ENCODE peak calls at places on chromosomes 3 and 15, in six cellular contexts. G is fibroblast of lung; Y is HFF-Myc; I is spleen; A is CD8-positive, alpha-beta memory T cell; Z is ovary. S is an unnamed sample.

GRCh38 chr3:14124223-14124614 is 451 bp downstream of the CHCHD4 start:
- DNase-seq in G (no peak), Y (no peak), I (peak), A (peak), Z (peak), S (peak)

GRCh38 chr3:124587053-124587408 is 143.2 kb upstream of the UMPS start:
- DNase-seq in G (peak), Y (no peak), I (no peak), A (no peak), Z (no peak), S (no peak)

GRCh38 chr15:62932436-62932835 is 110.1 kb upstream of the TPM1 start:
- DNase-seq in G (peak), Y (peak), I (no peak), A (no peak), Z (no peak), S (no peak)

GRCh38 chr3:110968076-110968475 is 103.5 kb upstream of the NECTIN3 start:
- DNase-seq in G (no peak), Y (no peak), I (no peak), A (no peak), Z (no peak), S (no peak)

GRCh38 chr3:2765002-2765579 is 345.1 kb downstream of the IL5RA start:
- DNase-seq in G (no peak), Y (no peak), I (no peak), A (no peak), Z (no peak), S (no peak)

GRCh38 chr3:174409085-174409743 is 449.9 kb upstream of the NAALADL2 start:
- DNase-seq in G (no peak), Y (no peak), I (no peak), A (no peak), Z (no peak), S (no peak)

GRCh38 chr3:169189486-169189885 is 474.0 kb downstream of the MECOM start:
- DNase-seq in G (no peak), Y (no peak), I (no peak), A (no peak), Z (no peak), S (no peak)

GRCh38 chr3:190036631-190037030 is 84.1 kb downstream of the P3H2 start:
- DNase-seq in G (peak), Y (no peak), I (no peak), A (no peak), Z (no peak), S (no peak)

GRCh38 chr3:126568776-126569342 is 10.1 kb upstream of the C3orf22 start:
- DNase-seq in G (no peak), Y (no peak), I (no peak), A (no peak), Z (no peak), S (no peak)

GRCh38 chr3:126349071-126349470 is 8.1 kb downstream of the KLF15 start:
- DNase-seq in G (no peak), Y (no peak), I (peak), A (no peak), Z (peak), S (peak)

GRCh38 chr15:82999905-83000671 is 11.4 kb downstream of the C15orf40 start:
- DNase-seq in G (peak), Y (peak), I (no peak), A (no peak), Z (no peak), S (no peak)

GRCh38 chr3:107690522-107691138 is 167.9 kb downstream of the BBX start:
- DNase-seq in G (peak), Y (no peak), I (no peak), A (no peak), Z (no peak), S (no peak)

GRCh38 chr3:113441051-113441770 is at the start of gene CFAP44:
- DNase-seq in G (peak), Y (peak), I (peak), A (peak), Z (peak), S (peak)

GRCh38 chr15:65646486-65646885 is 24.7 kb downstream of the SLC24A1 start:
- DNase-seq in G (peak), Y (no peak), I (no peak), A (no peak), Z (no peak), S (no peak)

GRCh38 chr15:88619796-88620195 is 1.3 kb upstream of the AEN start:
- DNase-seq in G (no peak), Y (no peak), I (no peak), A (no peak), Z (no peak), S (no peak)

GRCh38 chr15:33473005-33473404 is 162.2 kb downstream of the RYR3 start:
- DNase-seq in G (no peak), Y (no peak), I (no peak), A (no peak), Z (no peak), S (no peak)

GRCh38 chr3:172341482-172342059 is 106.7 kb downstream of the GHSR start:
- DNase-seq in G (peak), Y (peak), I (no peak), A (no peak), Z (no peak), S (no peak)

GRCh38 chr15:97904196-97904572 is 56.3 kb upstream of the ARRDC4 start:
- DNase-seq in G (peak), Y (peak), I (peak), A (no peak), Z (peak), S (peak)

GRCh38 chr15:31321418-31321817 is 5.2 kb upstream of the KLF13 start:
- DNase-seq in G (no peak), Y (no peak), I (no peak), A (no peak), Z (no peak), S (no peak)

GRCh38 chr15:80252281-80252619 is 237 bp upstream of the CTXND1 start:
- DNase-seq in G (no peak), Y (no peak), I (no peak), A (no peak), Z (no peak), S (no peak)
- H3K4me3 ChIP-seq in G (no peak), Y (no peak), I (peak), A (no peak), Z (no peak), S (peak)

GRCh38 chr15:92821491-92822116 is 78.5 kb upstream of the CHD2 start:
- DNase-seq in G (peak), Y (no peak), I (no peak), A (no peak), Z (no peak), S (no peak)

GRCh38 chr15:92819312-92820232 is 80.6 kb upstream of the CHD2 start:
- DNase-seq in G (peak), Y (no peak), I (no peak), A (no peak), Z (no peak), S (no peak)

GRCh38 chr15:92820233-92821021 is 79.7 kb upstream of the CHD2 start:
- DNase-seq in G (peak), Y (peak), I (peak), A (peak), Z (peak), S (peak)

GRCh38 chr15:92817339-92817886 is 82.7 kb upstream of the CHD2 start:
- DNase-seq in G (peak), Y (no peak), I (no peak), A (no peak), Z (no peak), S (no peak)

DNA sequence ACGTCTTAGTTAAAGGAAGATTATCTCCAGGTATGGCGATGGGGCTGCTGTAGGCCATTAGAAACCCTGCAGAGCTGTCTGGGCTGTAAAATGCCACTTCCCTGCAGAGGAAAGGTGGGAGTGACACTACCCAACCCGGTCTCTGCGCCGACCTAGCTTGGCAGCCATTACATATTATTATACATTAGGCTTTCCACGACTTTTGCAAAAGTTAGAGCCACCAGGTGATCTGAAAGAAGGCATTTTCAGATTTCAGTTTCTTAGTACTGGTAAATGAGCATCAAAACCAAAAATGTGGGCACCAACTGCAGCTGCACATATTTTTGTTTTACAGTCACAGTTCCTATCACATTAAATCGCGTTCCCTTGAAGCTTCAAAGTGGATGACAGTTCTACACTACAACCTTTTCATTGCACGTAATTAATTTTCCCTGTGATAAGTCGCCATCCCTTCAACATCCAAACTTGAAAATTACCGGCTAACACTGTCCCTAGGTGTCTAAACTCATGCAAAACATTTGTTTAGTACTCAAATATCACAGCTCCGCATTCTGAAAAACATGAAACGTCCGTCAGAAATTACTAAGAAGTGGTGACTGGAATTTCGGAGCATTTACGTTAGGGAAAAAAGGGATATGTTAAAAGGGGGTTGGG is 81.3 kb upstream of the CHD2 start:
- DNase-seq in G (peak), Y (no peak), I (no peak), A (no peak), Z (no peak), S (no peak)
- H3K4me3 ChIP-seq in G (no peak), Y (no peak), I (no peak), A (peak), Z (no peak), S (peak)

GRCh38 chr3:65902304-65902793 is 136.4 kb downstream of the MAGI1 start:
- DNase-seq in G (peak), Y (no peak), I (no peak), A (no peak), Z (no peak), S (no peak)
- H3K4me3 ChIP-seq in G (no peak), Y (no peak), I (no peak), A (no peak), Z (no peak), S (no peak)

DNA sequence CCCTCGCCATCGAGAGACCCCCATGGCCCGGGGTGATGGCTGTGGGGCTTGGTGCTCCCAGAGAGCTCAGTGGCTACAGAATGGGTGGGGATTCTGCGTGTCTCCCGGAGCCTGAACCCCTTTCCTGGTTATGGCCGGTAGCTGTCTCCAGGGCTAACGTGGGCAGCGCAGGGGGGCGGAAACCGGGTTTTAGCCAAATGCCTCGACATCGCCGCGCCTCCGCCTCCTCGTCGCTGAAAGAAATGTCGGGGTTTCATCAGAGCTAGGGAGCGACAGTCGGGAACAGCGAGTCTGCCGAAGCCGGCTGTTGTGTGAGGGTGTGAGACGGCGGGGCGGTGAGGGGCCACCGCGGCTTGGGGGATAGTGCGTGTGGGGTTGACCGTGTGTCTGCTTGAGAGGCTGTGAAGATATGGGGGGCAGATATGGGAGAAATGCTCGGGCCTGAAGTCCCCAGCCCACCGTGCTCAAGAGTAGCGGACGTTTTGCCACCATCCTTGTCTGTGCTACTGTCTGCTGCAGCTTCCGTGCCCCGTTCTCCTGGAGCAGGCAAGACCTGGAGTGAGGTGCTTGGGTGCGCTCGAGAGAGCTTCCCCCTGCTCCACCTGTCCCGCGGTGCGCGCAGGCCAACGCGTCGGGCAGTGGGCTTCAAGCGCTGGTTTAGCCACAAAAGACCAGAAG is 836 bp upstream of the ISLR2 start:
- DNase-seq in G (peak), Y (no peak), I (peak), A (no peak), Z (no peak), S (no peak)
- H3K4me3 ChIP-seq in G (no peak), Y (no peak), I (no peak), A (no peak), Z (no peak), S (peak)